ENCODE peak calls at places on chromosomes 16 and 17, in six cellular contexts. B is K562, E is GM12891, Z is H1, V is HepG2, G is GM12878. X is an unnamed sample.

GRCh38 chr16:13435873-13436474 is 484.0 kb upstream of the ERCC4 start:
- DNase-seq in B (peak; percentile 20), Z (no peak), G (no peak), V (no peak), E (no peak), X (no peak)

GRCh38 chr16:86961133-86961720 is 356.0 kb downstream of the C16orf95 start:
- DNase-seq in E (no peak), Z (no peak), G (no peak), B (no peak), V (no peak), X (no peak)

GRCh38 chr16:65122724-65122973 is 786 bp upstream of the CDH11 start:
- DNase-seq in V (no peak), E (no peak), Z (no peak), B (no peak), G (no peak), X (no peak)

GRCh38 chr17:70278846-70279465 is 109.6 kb downstream of the KCNJ2 start:
- DNase-seq in E (no peak), V (no peak), Z (no peak), B (no peak), G (no peak), X (no peak)

GRCh38 chr16:78288915-78289314 is 189.5 kb downstream of the WWOX start:
- DNase-seq in E (no peak), B (no peak), G (no peak), V (no peak), Z (no peak), X (no peak)

GRCh38 chr16:66512589-66513404 is 37.1 kb downstream of the TK2 start:
- DNase-seq in Z (no peak), G (no peak), V (peak; percentile 93), B (no peak), E (no peak), X (no peak)

GRCh38 chr16:4157376-4157825 is 41.2 kb upstream of the ADCY9 start:
- DNase-seq in Z (no peak), E (no peak), G (no peak), B (no peak), V (peak; percentile 82), X (no peak)

GRCh38 chr16:9713151-9713550 is 469.1 kb downstream of the GRIN2A start:
- DNase-seq in Z (no peak), G (no peak), E (no peak), V (no peak), B (no peak), X (no peak)

GRCh38 chr16:11034481-11034931 is 90.1 kb downstream of the CLEC16A start:
- DNase-seq in B (no peak), V (no peak), E (no peak), Z (no peak), G (no peak), X (no peak)

GRCh38 chr17:41171881-41172280 is 3.9 kb upstream of the KRTAP4-3 start:
- DNase-seq in G (no peak), E (no peak), Z (no peak), B (no peak), V (no peak), X (no peak)

GRCh38 chr16:67082891-67083290 is 26.9 kb upstream of the PHAF1 start:
- DNase-seq in E (no peak), G (no peak), V (no peak), B (no peak), Z (no peak), X (no peak)

GRCh38 chr16:55039042-55039441 is 108.4 kb downstream of the IRX5 start:
- DNase-seq in G (no peak), Z (no peak), E (no peak), V (no peak), B (no peak), X (no peak)

GRCh38 chr16:23339781-23340180 is 37.7 kb downstream of the SCNN1B start:
- DNase-seq in V (no peak), B (no peak), E (no peak), Z (no peak), G (no peak), X (no peak)

GRCh38 chr17:51120357-51120738 is 320 bp downstream of the SPAG9 start:
- DNase-seq in G (no peak), Z (no peak), B (peak; percentile 54), V (no peak), E (peak; percentile 44), X (peak; percentile 52)

DNA sequence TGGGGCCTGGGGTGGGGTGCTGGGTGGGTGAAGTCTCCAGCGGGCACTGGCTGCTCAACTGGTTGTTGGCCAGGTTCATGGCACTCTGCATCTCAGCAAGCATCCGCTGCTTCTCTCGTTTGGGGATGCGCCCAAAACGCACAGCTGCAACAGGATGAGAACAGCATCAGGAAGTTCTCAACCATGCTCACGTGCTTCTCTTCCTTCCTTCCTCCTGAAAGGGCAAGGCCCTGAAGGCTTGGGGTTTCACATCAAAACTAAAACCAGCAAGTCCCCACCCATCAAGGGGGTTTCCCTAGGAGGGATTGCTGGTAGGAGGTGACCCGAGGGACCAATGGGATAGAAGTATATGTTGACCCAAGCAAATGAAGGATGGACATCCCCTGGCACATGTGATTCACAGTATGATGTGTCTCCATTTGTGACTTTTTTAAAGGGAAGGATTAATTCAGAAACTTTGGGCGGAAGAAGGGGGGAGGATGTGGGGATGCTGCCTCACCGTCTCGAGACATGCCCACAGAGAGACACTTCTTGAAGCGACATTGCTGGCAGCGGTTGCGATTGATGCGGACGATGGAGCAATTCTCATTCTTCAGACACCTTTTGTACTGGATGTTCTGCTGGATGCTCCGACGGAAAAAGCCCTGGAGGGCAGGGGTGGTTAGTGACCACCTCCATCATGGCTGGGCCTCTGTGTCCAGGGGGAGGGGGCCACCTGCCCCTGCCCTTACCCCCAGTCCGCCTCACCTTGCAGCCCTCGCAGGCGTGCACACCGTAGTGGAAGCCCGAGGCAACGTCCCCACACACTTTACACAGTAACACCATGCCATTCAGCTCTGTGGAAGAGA is 4.2 kb downstream of the NR1D1 start:
- DNase-seq in Z (no peak), V (no peak), E (peak; percentile 97), G (peak; percentile 99), B (no peak), X (peak; percentile 97)
- TF ChIP-seq POLR2AphosphoS5 in Z (no peak), V (no peak), E (no peak), G (peak; percentile 75), B (no peak), X (no peak)

GRCh38 chr17:7576432-7576937 is 3.0 kb upstream of the CD68 start:
- DNase-seq in E (no peak), Z (no peak), V (no peak), G (no peak), B (no peak), X (no peak)

GRCh38 chr17:7577327-7578199 is 1.9 kb upstream of the CD68 start:
- DNase-seq in B (no peak), Z (no peak), G (no peak), E (no peak), V (no peak), X (no peak)

GRCh38 chr17:7574176-7574953 is 5.1 kb upstream of the CD68 start:
- DNase-seq in V (no peak), G (no peak), Z (no peak), B (no peak), E (no peak), X (no peak)

GRCh38 chr17:7575481-7575883 is 4.0 kb upstream of the CD68 start:
- DNase-seq in Z (no peak), E (no peak), V (no peak), B (no peak), G (no peak), X (no peak)

DNA sequence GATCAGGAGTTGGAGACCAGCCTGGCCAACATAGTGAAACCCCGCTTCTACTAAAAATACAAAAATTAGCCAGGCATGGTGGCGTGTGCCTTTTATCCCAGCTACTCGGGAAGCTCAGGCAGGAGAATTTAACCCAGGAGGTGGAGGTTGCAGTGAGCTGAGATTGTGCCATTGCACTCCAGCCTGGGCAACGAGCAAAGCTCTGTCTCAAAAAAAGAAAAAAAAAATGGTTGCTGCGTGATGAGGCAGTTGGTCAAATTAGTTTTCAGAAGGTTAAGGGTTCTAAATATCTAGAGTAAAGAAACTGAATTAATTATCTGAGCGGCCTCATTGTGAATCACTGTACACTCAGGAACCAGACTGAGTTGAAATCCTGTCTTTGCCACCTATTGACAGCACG is 3.5 kb upstream of the CD68 start:
- DNase-seq in V (no peak), B (no peak), Z (no peak), G (no peak), E (no peak), X (no peak)
- TF ChIP-seq POLR2A in V (no peak), B (peak; percentile 52), Z (no peak), G (no peak), E (no peak), X (no peak)

DNA sequence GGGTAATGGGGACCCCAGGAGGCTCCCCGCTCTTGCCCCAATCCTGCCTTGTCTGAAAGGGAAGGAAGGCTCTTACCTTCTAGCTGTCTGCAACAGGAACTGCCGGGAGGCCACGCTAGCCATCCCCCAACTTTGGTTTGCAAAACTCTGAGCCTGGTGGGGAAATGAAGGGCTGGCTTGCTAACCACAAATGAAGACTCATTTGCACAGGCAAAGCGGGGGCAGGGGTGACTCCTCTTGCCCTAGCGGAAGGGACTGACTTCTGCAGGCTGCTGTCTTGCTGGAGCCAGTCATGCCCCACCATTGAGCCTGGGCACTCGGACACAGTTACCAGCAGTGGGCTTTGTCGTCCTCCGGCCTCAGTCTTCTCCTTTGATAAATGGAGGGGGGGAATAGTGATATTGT is 52.6 kb downstream of the PLCG2 start:
- DNase-seq in B (peak; percentile 24), V (no peak), E (peak; percentile 53), G (peak; percentile 82), Z (no peak), X (peak; percentile 68)
- TF ChIP-seq TAF1 in B (no peak), V (no peak), E (peak; percentile 50), G (peak; percentile 81), Z (no peak), X (no peak)

GRCh38 chr16:68324780-68325357 is 14.1 kb downstream of the PRMT7 start:
- DNase-seq in G (no peak), V (no peak), E (no peak), B (no peak), Z (no peak), X (no peak)

GRCh38 chr16:68328860-68329370 is 18.1 kb downstream of the PRMT7 start:
- DNase-seq in G (no peak), Z (no peak), E (no peak), V (no peak), B (no peak), X (no peak)

GRCh38 chr16:68331879-68332410 is 21.1 kb downstream of the PRMT7 start:
- DNase-seq in E (no peak), V (peak; percentile 56), G (no peak), Z (no peak), B (no peak), X (no peak)

GRCh38 chr16:68324336-68324735 is 13.5 kb downstream of the PRMT7 start:
- DNase-seq in G (no peak), Z (no peak), E (no peak), V (no peak), B (no peak), X (no peak)

GRCh38 chr16:68328151-68328859 is 17.5 kb downstream of the PRMT7 start:
- DNase-seq in V (peak; percentile 88), G (peak; percentile 57), E (peak; percentile 62), B (peak; percentile 83), Z (peak; percentile 69), X (peak; percentile 73)
- TF ChIP-seq POLR2AphosphoS5 in V (no peak), G (no peak), E (no peak), B (no peak), Z (no peak), X (no peak)

X was measured in GM12892.